ENCODE peak calls at places on chromosomes 11 and 22, in seven cellular contexts. I is stomach, X is ovary, K is GM12878, A is A549, L is suprapubic skin, O is SK-N-SH. J is an unnamed sample.

GRCh38 chr11:130318031-130318673 is 3.4 kb upstream of the ZBTB44 start:
- DNase-seq in I (no peak), X (no peak), K (no peak), A (no peak), L (no peak), O (no peak), J (no peak)

GRCh38 chr11:112662554-112662953 is 298.7 kb upstream of the NCAM1 start:
- DNase-seq in I (no peak), X (no peak), K (no peak), A (no peak), L (no peak), O (peak), J (no peak)

GRCh38 chr11:75872887-75873416 is 57.9 kb downstream of the UVRAG start:
- DNase-seq in I (no peak), X (no peak), K (no peak), A (no peak), L (no peak), O (no peak), J (no peak)

GRCh38 chr11:223921-224320 is 12.2 kb downstream of the SIRT3 start:
- DNase-seq in I (no peak), X (no peak), K (no peak), A (no peak), L (peak), O (no peak), J (peak)

GRCh38 chr22:48576333-48577013 is 1251.2 kb downstream of the BRD1 start:
- DNase-seq in I (no peak), X (no peak), K (no peak), A (peak), L (no peak), O (peak), J (no peak)

GRCh38 chr22:44628856-44629255 is 73.1 kb upstream of the PRR5 start:
- DNase-seq in I (no peak), X (no peak), K (no peak), A (no peak), L (no peak), O (no peak), J (peak)

GRCh38 chr22:50460942-50461341 is 13.9 kb downstream of the SBF1 start:
- DNase-seq in I (peak), X (no peak), K (no peak), A (no peak), L (no peak), O (no peak), J (no peak)

GRCh38 chr11:108111126-108111525 is 10.2 kb upstream of the ACAT1 start:
- DNase-seq in I (no peak), X (no peak), K (no peak), A (no peak), L (peak), O (no peak), J (no peak)

GRCh38 chr22:30209642-30210041 is 36.9 kb downstream of the LIF start:
- DNase-seq in I (no peak), X (no peak), K (no peak), A (no peak), L (peak), O (no peak), J (no peak)

GRCh38 chr11:28819741-28820140 is 711.6 kb downstream of the METTL15 start:
- DNase-seq in I (no peak), X (no peak), K (no peak), A (no peak), L (no peak), O (no peak), J (no peak)

GRCh38 chr11:1843098-1843473 is 4.3 kb downstream of the TNNI2 start:
- DNase-seq in I (no peak), X (no peak), K (no peak), A (no peak), L (no peak), O (no peak), J (no peak)

GRCh38 chr11:134890446-134890845 is 478.4 kb upstream of the B3GAT1 start:
- DNase-seq in I (no peak), X (no peak), K (no peak), A (no peak), L (no peak), O (no peak), J (no peak)

GRCh38 chr11:35794850-35795249 is 132.3 kb downstream of the TRIM44 start:
- DNase-seq in I (no peak), X (no peak), K (no peak), A (no peak), L (no peak), O (no peak), J (no peak)

GRCh38 chr11:65713212-65713969 is 1.3 kb downstream of the KAT5 start:
- DNase-seq in I (no peak), X (peak), K (no peak), A (no peak), L (no peak), O (no peak), J (no peak)

GRCh38 chr11:58625826-58626460 is 3.5 kb downstream of the CNTF start:
- DNase-seq in I (no peak), X (no peak), K (no peak), A (no peak), L (no peak), O (no peak), J (no peak)

GRCh38 chr11:46889689-46890475 is 28.5 kb downstream of the LRP4 start:
- DNase-seq in I (peak), X (peak), K (peak), A (peak), L (no peak), O (peak), J (peak)

GRCh38 chr11:2794947-2795346 is 90.6 kb downstream of the CDKN1C start:
- DNase-seq in I (peak), X (peak), K (no peak), A (no peak), L (peak), O (no peak), J (peak)

GRCh38 chr22:39466228-39467006 is 9.6 kb downstream of the MGAT3 start:
- DNase-seq in I (no peak), X (no peak), K (no peak), A (no peak), L (no peak), O (no peak), J (no peak)

GRCh38 chr11:30133308-30133707 is 97.5 kb upstream of the FSHB start:
- DNase-seq in I (no peak), X (no peak), K (no peak), A (no peak), L (no peak), O (no peak), J (no peak)

GRCh38 chr11:130555251-130555841 is 106.9 kb downstream of the ADAMTS15 start:
- DNase-seq in I (peak), X (no peak), K (no peak), A (no peak), L (no peak), O (no peak), J (no peak)

GRCh38 chr11:23711981-23712380 is 784.9 kb upstream of the LUZP2 start:
- DNase-seq in I (no peak), X (no peak), K (no peak), A (no peak), L (no peak), O (no peak), J (no peak)

GRCh38 chr22:35947794-35948425 is 80.7 kb downstream of the RBFOX2 start:
- DNase-seq in I (no peak), X (no peak), K (no peak), A (no peak), L (no peak), O (no peak), J (no peak)

GRCh38 chr22:20566420-20567260 is 59.2 kb downstream of the MED15 start:
- DNase-seq in I (peak), X (peak), K (no peak), A (no peak), L (no peak), O (no peak), J (peak)

GRCh38 chr11:130465259-130465658 is 16.8 kb downstream of the ADAMTS15 start:
- DNase-seq in I (no peak), X (no peak), K (no peak), A (no peak), L (no peak), O (no peak), J (no peak)

GRCh38 chr11:8989411-8989810 is 14.4 kb downstream of the NRIP3 start:
- DNase-seq in I (no peak), X (no peak), K (no peak), A (no peak), L (no peak), O (no peak), J (no peak)

GRCh38 chr11:110478410-110478809 is 48.7 kb downstream of the FDX1 start:
- DNase-seq in I (no peak), X (no peak), K (no peak), A (no peak), L (no peak), O (no peak), J (no peak)

GRCh38 chr11:4891996-4892640 is 10.4 kb downstream of the OR51T1 start:
- DNase-seq in I (no peak), X (no peak), K (no peak), A (peak), L (no peak), O (no peak), J (no peak)

GRCh38 chr11:43919852-43920597 is 22.4 kb upstream of the C11orf96 start:
- DNase-seq in I (no peak), X (no peak), K (no peak), A (no peak), L (no peak), O (no peak), J (no peak)

GRCh38 chr11:94557391-94557790 is 9.8 kb upstream of the PIWIL4 start:
- DNase-seq in I (no peak), X (no peak), K (no peak), A (no peak), L (no peak), O (no peak), J (no peak)

GRCh38 chr11:61598886-61599868 is 18.3 kb upstream of the SYT7 start:
- DNase-seq in I (no peak), X (no peak), K (no peak), A (no peak), L (no peak), O (peak), J (peak)

GRCh38 chr11:108206171-108206570 is 16.3 kb downstream of the NPAT start:
- DNase-seq in I (no peak), X (no peak), K (no peak), A (no peak), L (no peak), O (no peak), J (no peak)

GRCh38 chr11:121249039-121249663 is 43.4 kb upstream of the SC5D start:
- DNase-seq in I (no peak), X (no peak), K (no peak), A (peak), L (no peak), O (peak), J (no peak)

GRCh38 chr22:46030241-46030880 is 53.4 kb upstream of the WNT7B start:
- DNase-seq in I (no peak), X (peak), K (no peak), A (no peak), L (peak), O (no peak), J (peak)

GRCh38 chr11:27468209-27468608 is 4.4 kb downstream of the LGR4 start:
- DNase-seq in I (no peak), X (no peak), K (no peak), A (no peak), L (no peak), O (no peak), J (no peak)

GRCh38 chr11:57453543-57454177 is 6.7 kb upstream of the RTN4RL2 start:
- DNase-seq in I (no peak), X (no peak), K (no peak), A (no peak), L (no peak), O (no peak), J (no peak)
- TF ChIP-seq EP300 in I (no peak), X (no peak), K (no peak), A (no peak), L (no peak), O (no peak), J (no peak)

GRCh38 chr11:98772799-98773198 is 247.9 kb upstream of the CNTN5 start:
- DNase-seq in I (no peak), X (no peak), K (no peak), A (no peak), L (no peak), O (no peak), J (no peak)
- TF ChIP-seq EP300 in I (no peak), X (no peak), K (no peak), A (no peak), L (no peak), O (no peak), J (no peak)

DNA sequence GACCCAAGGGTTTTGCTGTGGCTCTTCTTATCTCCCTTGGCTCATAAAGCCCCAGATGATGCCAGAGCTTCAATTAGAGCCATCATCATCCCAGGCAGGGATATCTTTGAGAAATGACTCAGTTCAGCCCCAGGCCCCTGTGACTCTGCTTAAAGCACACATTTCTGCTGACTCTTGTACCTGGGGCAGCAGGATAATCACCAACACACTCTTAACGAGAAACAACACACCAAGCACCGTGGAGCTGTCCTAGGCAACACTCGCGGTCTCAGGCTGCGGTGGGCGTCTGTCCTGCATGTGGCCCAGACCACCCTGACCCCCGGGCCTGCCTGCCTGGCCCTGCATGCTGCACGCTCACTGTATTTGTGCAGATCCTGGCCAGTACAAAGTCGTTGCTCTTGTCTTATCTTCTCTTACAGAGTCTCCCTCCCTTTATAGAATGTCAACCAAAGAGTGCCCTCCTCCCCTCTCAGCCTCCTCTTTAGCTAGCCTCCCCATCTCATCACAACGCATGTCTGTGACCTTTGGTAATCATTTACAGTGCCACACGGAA is 114.2 kb upstream of the PARVA start:
- DNase-seq in I (no peak), X (no peak), K (no peak), A (no peak), L (no peak), O (peak), J (no peak)
- TF ChIP-seq EP300 in I (no peak), X (no peak), K (no peak), A (no peak), L (no peak), O (no peak), J (no peak)

GRCh38 chr11:72920001-72920400 is 105.8 kb downstream of the ATG16L2 start:
- DNase-seq in I (no peak), X (no peak), K (no peak), A (no peak), L (no peak), O (no peak), J (no peak)

GRCh38 chr11:72925656-72926055 is 111.4 kb downstream of the ATG16L2 start:
- DNase-seq in I (no peak), X (no peak), K (no peak), A (no peak), L (no peak), O (no peak), J (no peak)

GRCh38 chr11:72924568-72925190 is 110.5 kb downstream of the ATG16L2 start:
- DNase-seq in I (no peak), X (no peak), K (peak), A (peak), L (no peak), O (peak), J (no peak)

GRCh38 chr11:72918825-72919224 is 104.6 kb downstream of the ATG16L2 start:
- DNase-seq in I (no peak), X (no peak), K (no peak), A (no peak), L (no peak), O (no peak), J (no peak)

GRCh38 chr11:72921028-72921716 is 107.0 kb downstream of the ATG16L2 start:
- DNase-seq in I (no peak), X (no peak), K (no peak), A (no peak), L (no peak), O (no peak), J (no peak)
- TF ChIP-seq EP300 in I (no peak), X (no peak), K (no peak), A (no peak), L (no peak), O (peak), J (no peak)

GRCh38 chr11:119095066-119095880 is 6.4 kb downstream of the DPAGT1 start:
- DNase-seq in I (peak), X (peak), K (peak), A (peak), L (peak), O (peak), J (peak)
- TF ChIP-seq EP300 in I (no peak), X (no peak), K (peak), A (no peak), L (no peak), O (peak), J (no peak)

GRCh38 chr11:125202362-125202880 is 37.9 kb downstream of the PKNOX2 start:
- DNase-seq in I (no peak), X (no peak), K (no peak), A (no peak), L (no peak), O (peak), J (no peak)
- TF ChIP-seq EP300 in I (no peak), X (no peak), K (no peak), A (no peak), L (no peak), O (no peak), J (no peak)

J was measured in sigmoid colon.